ENCODE peak calls at places on chromosome 14, in ten cellular contexts. V, S, Z, D, E, W, F, Y, B and L are unnamed samples.

GRCh38 chr14:100661340-100661712 is 65.4 kb upstream of the DLK1 start:
- DNase-seq in V (no peak), S (no peak), Z (peak), D (no peak), E (no peak), W (no peak), F (no peak), Y (no peak), B (no peak), L (no peak)

GRCh38 chr14:74509587-74510210 is 16.1 kb downstream of the ISCA2 start:
- DNase-seq in V (no peak), S (no peak), Z (no peak), D (no peak), E (no peak), W (no peak), F (no peak), Y (no peak), B (no peak), L (no peak)

GRCh38 chr14:85366226-85366625 is 163.7 kb upstream of the FLRT2 start:
- DNase-seq in V (no peak), S (no peak), Z (peak), D (no peak), E (no peak), W (no peak), F (no peak), Y (no peak), B (no peak), L (no peak)

GRCh38 chr14:87084908-87085307 is 908.1 kb downstream of the GALC start:
- DNase-seq in V (no peak), S (no peak), Z (no peak), D (no peak), E (no peak), W (no peak), F (no peak), Y (no peak), B (no peak), L (no peak)

GRCh38 chr14:45641541-45641940 is 388.5 kb upstream of the MIS18BP1 start:
- DNase-seq in V (no peak), S (no peak), Z (peak), D (no peak), E (no peak), W (no peak), F (no peak), Y (no peak), B (no peak), L (no peak)

GRCh38 chr14:69685716-69686115 is 74.3 kb downstream of the SUSD6 start:
- DNase-seq in V (no peak), S (peak), Z (peak), D (no peak), E (no peak), W (peak), F (no peak), Y (no peak), B (no peak), L (peak)

GRCh38 chr14:78875031-78875430 is 704.9 kb downstream of the NRXN3 start:
- DNase-seq in V (no peak), S (no peak), Z (no peak), D (no peak), E (no peak), W (no peak), F (no peak), Y (no peak), B (no peak), L (no peak)

GRCh38 chr14:89185919-89186849 is 230.8 kb downstream of the FOXN3 start:
- DNase-seq in V (no peak), S (no peak), Z (no peak), D (no peak), E (peak), W (no peak), F (peak), Y (no peak), B (no peak), L (no peak)

GRCh38 chr14:64234877-64235651 is 59.1 kb downstream of the ESR2 start:
- DNase-seq in V (no peak), S (no peak), Z (peak), D (no peak), E (no peak), W (no peak), F (no peak), Y (no peak), B (no peak), L (no peak)

GRCh38 chr14:103696466-103697071 is 18.7 kb downstream of the XRCC3 start:
- DNase-seq in V (no peak), S (no peak), Z (peak), D (no peak), E (no peak), W (no peak), F (no peak), Y (no peak), B (no peak), L (no peak)

GRCh38 chr14:61470261-61470953 is 149.0 kb downstream of the PRKCH start:
- DNase-seq in V (no peak), S (no peak), Z (no peak), D (no peak), E (peak), W (no peak), F (peak), Y (no peak), B (no peak), L (no peak)

GRCh38 chr14:65044596-65044959 is 57.7 kb downstream of the MAX start:
- DNase-seq in V (no peak), S (no peak), Z (no peak), D (no peak), E (no peak), W (no peak), F (no peak), Y (no peak), B (no peak), L (no peak)

GRCh38 chr14:91872011-91872476 is 4.7 kb upstream of the TC2N start:
- DNase-seq in V (no peak), S (no peak), Z (no peak), D (peak), E (no peak), W (peak), F (no peak), Y (no peak), B (no peak), L (peak)